ENCODE peak calls at places on chromosomes 16 and 17, in five cellular contexts. K, S, Z, P and L are unnamed samples.

GRCh38 chr17:17942846-17943245 is 29.4 kb downstream of the TOM1L2 start:
- DNase-seq in Z (no peak), K (no peak), P (no peak), S (no peak), L (no peak)

GRCh38 chr17:3043737-3044365 is 19.6 kb downstream of the OR1D5 start:
- DNase-seq in P (no peak), Z (no peak), K (no peak), S (no peak), L (no peak)

GRCh38 chr17:60523822-60524221 is 2.2 kb downstream of the APPBP2 start:
- DNase-seq in S (no peak), K (no peak), Z (no peak), P (no peak), L (no peak)

GRCh38 chr17:65515959-65516948 is 45.2 kb downstream of the AXIN2 start:
- DNase-seq in K (no peak), S (no peak), P (no peak), Z (peak), L (no peak)

GRCh38 chr16:71807905-71808592 is 585 bp downstream of the AP1G1 start:
- DNase-seq in K (no peak), Z (peak), S (peak), P (peak), L (peak)

GRCh38 chr16:46748775-46749705 is 896 bp upstream of the MYLK3 start:
- DNase-seq in P (no peak), S (no peak), Z (peak), K (no peak), L (no peak)

GRCh38 chr16:81237942-81238295 is 570 bp upstream of the BCO1 start:
- DNase-seq in P (no peak), Z (no peak), K (no peak), S (no peak), L (no peak)

GRCh38 chr16:4179020-4179419 is 62.8 kb upstream of the ADCY9 start:
- DNase-seq in Z (no peak), K (no peak), P (no peak), S (no peak), L (peak)

GRCh38 chr17:39979865-39980401 is 674 bp upstream of the PSMD3 start:
- DNase-seq in S (no peak), P (peak), K (no peak), Z (no peak), L (peak)

GRCh38 chr17:17042851-17043667 is 802 bp downstream of the MPRIP start:
- DNase-seq in S (no peak), K (no peak), P (no peak), Z (no peak), L (no peak)

GRCh38 chr16:57357330-57358151 is 1.0 kb upstream of the CCL22 start:
- DNase-seq in S (no peak), K (peak), Z (no peak), P (no peak), L (no peak)

GRCh38 chr16:50313596-50314483 is 47.5 kb downstream of the ADCY7 start:
- DNase-seq in Z (peak), K (peak), P (no peak), S (peak), L (no peak)

GRCh38 chr16:56113223-56113622 is 78.1 kb upstream of the GNAO1 start:
- DNase-seq in Z (no peak), K (no peak), S (no peak), P (no peak), L (no peak)

GRCh38 chr17:8375738-8376259 is 705 bp downstream of the KRABD2 start:
- DNase-seq in P (no peak), Z (no peak), K (no peak), S (no peak), L (no peak)

GRCh38 chr17:76145231-76146052 is 4.4 kb upstream of the FOXJ1 start:
- DNase-seq in K (no peak), S (no peak), Z (peak), P (no peak), L (peak)

GRCh38 chr16:83356266-83356665 is 451.5 kb upstream of the HSBP1 start:
- DNase-seq in P (peak), K (no peak), S (no peak), Z (no peak), L (no peak)

GRCh38 chr16:23145608-23146007 is 3.6 kb downstream of the USP31 start:
- DNase-seq in K (no peak), P (no peak), Z (no peak), S (no peak), L (no peak)

GRCh38 chr17:2853722-2854580 is 57.7 kb downstream of the RAP1GAP2 start:
- DNase-seq in Z (no peak), K (peak), S (no peak), P (peak), L (peak)

GRCh38 chr16:7405166-7405565 is 72.5 kb downstream of the RBFOX1 start:
- DNase-seq in K (peak), P (no peak), Z (no peak), S (no peak), L (no peak)

GRCh38 chr16:86929149-86929871 is 351.0 kb downstream of the FOXL1 start:
- DNase-seq in Z (no peak), S (no peak), P (no peak), K (no peak), L (no peak)

GRCh38 chr17:73791644-73792043 is 147.4 kb upstream of the SDK2 start:
- DNase-seq in P (no peak), K (no peak), Z (no peak), S (no peak), L (no peak)

GRCh38 chr16:12972246-12972645 is 70.8 kb downstream of the SHISA9 start:
- DNase-seq in Z (no peak), S (no peak), K (no peak), P (no peak), L (no peak)

GRCh38 chr16:57725077-57725953 is 10.3 kb upstream of the KATNB1 start:
- DNase-seq in S (no peak), K (no peak), Z (no peak), P (no peak), L (no peak)

GRCh38 chr16:64910351-64910750 is 211.5 kb downstream of the CDH11 start:
- DNase-seq in K (no peak), P (no peak), S (no peak), Z (no peak), L (no peak)

GRCh38 chr17:68021963-68022362 is 13.6 kb upstream of the KPNA2 start:
- DNase-seq in Z (no peak), S (no peak), K (no peak), P (no peak), L (no peak)
- TF ChIP-seq EP300 in Z (no peak), S (no peak), K (no peak), P (no peak), L (no peak)

GRCh38 chr17:7132511-7133094 is 18.0 kb upstream of the ASGR2 start:
- DNase-seq in K (no peak), S (no peak), P (no peak), Z (no peak), L (peak)

GRCh38 chr17:7133424-7133823 is 18.8 kb upstream of the ASGR2 start:
- DNase-seq in S (no peak), P (no peak), K (no peak), Z (no peak), L (peak)

GRCh38 chr17:7136266-7136877 is 21.8 kb upstream of the ASGR2 start:
- DNase-seq in S (no peak), K (peak), Z (peak), P (peak), L (peak)

GRCh38 chr17:7130626-7131467 is 16.2 kb upstream of the ASGR2 start:
- DNase-seq in P (no peak), Z (no peak), K (no peak), S (no peak), L (no peak)

DNA sequence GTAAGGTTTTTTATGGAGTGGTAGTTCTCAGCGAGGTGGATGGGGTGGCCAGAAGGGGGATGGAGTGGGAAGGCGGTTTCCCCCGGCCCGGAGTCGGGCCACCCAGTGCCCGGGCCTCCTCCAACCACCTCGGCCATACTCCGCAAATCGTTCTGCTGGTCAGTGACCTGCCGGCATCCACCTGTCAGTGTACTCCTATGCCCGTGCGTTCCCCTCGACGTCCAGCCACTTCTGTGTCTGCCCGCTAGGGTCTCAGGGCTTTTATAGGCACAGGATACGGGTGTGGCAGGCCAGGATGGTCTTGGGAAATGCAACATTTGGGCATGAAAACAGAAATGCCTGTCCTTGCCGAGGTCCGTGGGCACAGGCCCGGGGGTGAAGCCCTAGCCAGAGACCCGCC is 19.3 kb upstream of the ASGR2 start:
- DNase-seq in Z (no peak), S (no peak), K (no peak), P (no peak), L (no peak)
- H3K27ac ChIP-seq in Z (no peak), S (no peak), K (no peak), P (no peak), L (peak)

DNA sequence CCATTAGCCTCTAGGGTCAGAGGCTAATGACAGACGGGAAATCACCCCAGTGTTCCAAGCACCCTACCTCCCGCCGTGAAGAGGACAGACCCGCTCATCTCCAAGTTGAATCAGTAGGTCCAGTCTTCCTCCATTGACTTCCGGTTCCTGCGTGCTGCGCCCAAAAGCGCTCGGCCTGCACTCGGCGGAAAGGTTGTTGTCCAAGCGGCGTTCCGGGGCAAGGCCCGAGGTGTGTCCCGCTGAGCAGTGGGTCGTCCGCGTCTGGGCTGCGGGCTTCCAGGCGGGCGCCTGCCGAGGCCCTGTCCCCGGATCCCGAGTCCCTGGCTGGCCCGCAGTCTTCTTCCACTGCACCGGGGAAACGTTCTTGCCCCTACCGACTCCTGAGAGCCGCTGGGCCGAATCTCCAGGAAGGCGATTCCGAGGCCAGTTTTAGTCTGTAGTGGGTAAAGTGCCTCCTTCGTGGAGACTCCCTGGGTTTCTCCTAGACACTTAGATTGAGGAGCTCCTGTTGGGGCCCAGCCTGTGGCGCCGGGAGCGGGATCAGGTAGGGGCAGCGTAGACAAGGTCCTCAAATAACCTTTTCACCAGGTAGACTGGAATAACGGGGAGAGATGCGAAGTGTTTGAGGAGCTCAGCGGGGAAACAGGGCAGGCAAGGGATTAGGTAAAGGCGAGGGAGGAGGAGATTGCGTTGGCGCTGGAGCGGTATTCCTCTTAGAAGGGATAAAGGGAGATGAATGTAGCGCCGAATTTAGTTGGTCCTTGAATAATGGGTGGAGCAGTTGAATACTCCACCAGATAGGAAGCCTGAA is at the start of gene TEFM:
- DNase-seq in Z (peak), K (peak), S (peak), P (peak), L (peak)
- TF ChIP-seq POLR2A in Z (peak), K (no peak), S (no peak), P (peak), L (peak)

DNA sequence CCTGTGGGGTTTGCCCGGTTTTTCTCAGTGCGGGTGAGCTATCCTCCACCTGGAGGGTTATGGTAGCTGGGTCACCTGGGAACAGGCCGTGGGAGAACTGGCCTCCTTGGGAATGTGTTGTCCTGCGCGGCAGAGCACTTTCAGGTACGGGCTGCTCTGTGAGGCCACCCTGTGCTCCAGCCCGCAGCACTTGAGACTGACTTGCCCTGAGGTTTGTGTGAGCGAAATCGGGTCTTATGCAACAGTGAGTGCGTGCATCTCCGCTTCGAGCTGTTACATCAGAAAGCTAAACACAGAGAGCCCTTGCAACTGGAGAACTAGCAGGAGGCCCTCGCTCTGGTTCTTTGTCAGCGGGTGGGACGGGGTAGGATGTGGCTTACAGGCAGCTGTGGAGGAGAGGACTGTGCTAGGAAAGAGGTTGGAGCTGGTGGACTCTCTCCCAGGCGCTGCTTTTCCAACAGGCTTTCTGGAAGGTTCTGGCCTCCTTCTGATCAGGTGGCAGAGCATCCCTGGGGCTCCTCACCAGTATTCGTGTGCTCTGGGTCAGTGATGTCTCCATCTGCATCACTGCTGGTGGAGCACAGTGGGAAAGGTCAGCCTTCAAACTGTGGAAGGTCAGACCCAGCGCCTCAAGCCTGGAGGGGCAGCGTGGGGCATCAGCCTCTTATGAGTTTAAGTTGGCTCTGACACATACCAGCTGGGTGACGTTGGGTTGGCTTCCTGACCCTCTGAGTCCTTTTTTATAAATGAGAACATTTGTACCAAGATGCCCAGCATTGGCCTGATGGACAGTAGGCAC is 76.2 kb downstream of the KSR1 start:
- DNase-seq in Z (peak), P (no peak), K (peak), S (no peak), L (peak)
- TF ChIP-seq EP300 in Z (no peak), P (no peak), K (no peak), S (no peak), L (peak)

DNA sequence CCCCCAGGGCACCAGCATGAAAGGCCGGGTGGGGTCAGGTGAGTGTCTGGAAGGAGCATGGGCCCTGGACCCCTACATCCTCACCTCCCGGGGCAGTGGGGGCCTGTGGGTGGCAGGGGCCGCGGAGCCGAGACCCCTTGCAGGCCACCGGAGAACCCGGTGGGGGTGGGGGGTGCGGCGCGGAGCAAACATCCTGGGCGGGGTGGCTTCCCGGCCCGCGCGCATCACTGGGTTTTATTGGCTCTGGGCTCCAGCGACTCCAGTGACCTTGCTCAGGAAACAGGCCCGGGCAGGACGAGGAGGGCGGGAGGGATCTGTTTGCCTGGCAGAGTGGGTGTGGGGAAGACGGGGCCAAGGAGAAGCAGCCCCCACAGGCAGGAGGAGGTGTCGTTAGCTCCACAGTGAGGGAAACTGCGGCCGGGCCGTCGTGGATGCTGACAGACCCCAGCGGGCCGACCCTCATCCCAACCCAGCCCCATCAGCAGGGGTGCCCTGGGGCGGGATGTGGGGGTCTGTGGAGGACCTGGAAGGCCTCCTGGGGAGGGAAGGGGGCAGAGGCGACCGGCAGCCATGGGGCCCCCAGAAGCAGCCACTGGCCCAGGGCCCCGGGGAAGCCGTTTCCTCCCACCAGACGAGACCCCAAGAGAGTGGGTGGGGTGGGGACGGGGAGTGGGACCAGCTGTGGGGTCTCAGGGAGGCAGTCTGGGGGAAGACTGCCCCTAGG is 10.6 kb downstream of the SSTR5 start:
- DNase-seq in Z (no peak), S (no peak), P (no peak), K (no peak), L (no peak)
- H3K27ac ChIP-seq in Z (no peak), S (no peak), P (peak), K (no peak), L (no peak)

DNA sequence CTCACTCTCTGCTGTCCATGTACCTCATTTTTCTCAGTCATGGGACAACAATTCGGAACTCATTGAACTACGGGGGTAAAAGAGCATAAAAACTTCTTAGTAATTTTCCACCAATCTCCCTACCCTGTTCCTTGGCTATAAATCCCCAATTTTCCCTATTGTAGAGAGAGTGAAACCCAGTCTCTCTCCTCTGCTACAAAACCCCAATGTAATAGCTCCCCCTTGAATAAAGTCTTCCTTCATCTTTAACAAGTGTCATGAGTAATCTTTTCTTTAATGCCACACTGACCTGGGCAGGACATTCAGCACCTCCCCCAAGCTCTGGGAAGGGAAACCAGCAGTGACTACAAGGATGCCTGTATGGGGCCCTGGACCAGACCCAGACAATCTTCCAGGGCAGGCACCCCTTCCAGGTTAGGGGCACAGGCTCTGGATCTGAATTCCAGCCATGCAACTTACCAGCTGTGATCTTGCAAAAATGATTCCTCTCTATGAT is 10.2 kb upstream of the EIF1 start:
- DNase-seq in P (no peak), S (no peak), Z (peak), K (no peak), L (no peak)
- TF ChIP-seq POLR2A in P (peak), S (no peak), Z (no peak), K (no peak), L (no peak)

GRCh38 chr16:11547517-11547916 is 39.2 kb downstream of the LITAF start:
- DNase-seq in K (no peak), P (no peak), S (no peak), Z (no peak), L (no peak)
- TF ChIP-seq EP300 in K (no peak), P (no peak), S (no peak), Z (no peak), L (no peak)

GRCh38 chr17:78409191-78409621 is 30.8 kb downstream of the PGS1 start:
- DNase-seq in K (peak), Z (no peak), P (no peak), S (no peak), L (peak)

GRCh38 chr17:78406396-78406795 is 27.9 kb downstream of the PGS1 start:
- DNase-seq in S (no peak), P (no peak), K (no peak), Z (no peak), L (no peak)

GRCh38 chr17:78411241-78411855 is 32.9 kb downstream of the PGS1 start:
- DNase-seq in S (no peak), K (no peak), Z (no peak), P (no peak), L (peak)

GRCh38 chr17:78407387-78407990 is 29.0 kb downstream of the PGS1 start:
- DNase-seq in K (no peak), P (no peak), S (no peak), Z (no peak), L (no peak)

GRCh38 chr17:78408476-78409020 is 30.1 kb downstream of the PGS1 start:
- DNase-seq in Z (no peak), K (no peak), S (no peak), P (no peak), L (peak)
- H3K27ac ChIP-seq in Z (no peak), K (peak), S (no peak), P (no peak), L (peak)

GRCh38 chr17:56960596-56961538 is at the start of gene COIL:
- DNase-seq in Z (peak), P (peak), K (peak), S (peak), L (peak)
- TF ChIP-seq POLR2A in Z (no peak), P (peak), K (no peak), S (no peak), L (peak)